ENCODE peak calls at places on chromosomes 4 and X, in four cellular contexts. Q, M, I and G are unnamed samples.
A peak's percentile ranks its signal among the peaks of the same experiment; 100 is the strongest.

GRCh38 chr4:26217961-26218676 is 102.7 kb upstream of the RBPJ start:
- DNase-seq in Q (peak; percentile 51), M (no peak), I (no peak), G (peak; percentile 59)

GRCh38 chr4:52103314-52103713 is 52.2 kb downstream of the SPATA18 start:
- DNase-seq in Q (no peak), M (no peak), I (peak; percentile 40), G (no peak)

GRCh38 chr4:39565925-39566630 is 38.8 kb upstream of the UGDH start:
- DNase-seq in Q (no peak), M (no peak), I (no peak), G (no peak)

GRCh38 chr4:113682730-113683129 is 78.8 kb downstream of the CAMK2D start:
- DNase-seq in Q (no peak), M (no peak), I (no peak), G (no peak)

GRCh38 chr4:122842984-122843531 is 16.4 kb downstream of the FGF2 start:
- DNase-seq in Q (peak; percentile 50), M (no peak), I (no peak), G (no peak)

GRCh38 chr4:173370477-173371291 is at the start of gene SAP30:
- DNase-seq in Q (peak; percentile 99), M (peak; percentile 99), I (peak; percentile 98), G (peak; percentile 99)

GRCh38 chr4:147707892-147708672 is 23.8 kb upstream of the ARHGAP10 start:
- DNase-seq in Q (no peak), M (no peak), I (peak; percentile 58), G (no peak)

GRCh38 chr4:104941661-104942062 is 205.0 kb upstream of the TET2 start:
- DNase-seq in Q (no peak), M (no peak), I (no peak), G (no peak)

GRCh38 chr4:7805533-7806079 is 134.1 kb downstream of the AFAP1 start:
- DNase-seq in Q (peak; percentile 83), M (no peak), I (peak; percentile 63), G (peak; percentile 85)

GRCh38 chr4:89365375-89366170 is 58.0 kb upstream of the GPRIN3 start:
- DNase-seq in Q (no peak), M (no peak), I (no peak), G (no peak)

GRCh38 chr4:40176602-40177001 is 20.2 kb upstream of the RHOH start:
- DNase-seq in Q (no peak), M (no peak), I (no peak), G (no peak)

GRCh38 chr4:148951346-148951745 is 509.1 kb upstream of the NR3C2 start:
- DNase-seq in Q (no peak), M (no peak), I (no peak), G (no peak)

GRCh38 chr4:5470318-5470889 is 238.0 kb downstream of the EVC2 start:
- DNase-seq in Q (no peak), M (no peak), I (no peak), G (no peak)

GRCh38 chr4:74588350-74588749 is 143.4 kb downstream of the AREG start:
- DNase-seq in Q (no peak), M (no peak), I (no peak), G (no peak)

GRCh38 chrX:41384041-41384705 is 50.2 kb downstream of the DDX3X start:
- DNase-seq in Q (peak; percentile 92), M (peak; percentile 59), I (no peak), G (peak; percentile 88)

GRCh38 chr4:123415977-123416376 is 19.4 kb downstream of the SPRY1 start:
- DNase-seq in Q (no peak), M (no peak), I (no peak), G (no peak)

GRCh38 chr4:105963461-105964400 is 68.5 kb downstream of the NPNT start:
- DNase-seq in Q (no peak), M (no peak), I (no peak), G (no peak)

GRCh38 chrX:109920325-109920724 is 82.6 kb upstream of the TMEM164 start:
- DNase-seq in Q (no peak), M (no peak), I (no peak), G (no peak)

GRCh38 chrX:140822861-140823260 is 113.3 kb downstream of the LINC00632 start:
- DNase-seq in Q (no peak), M (no peak), I (no peak), G (no peak)

GRCh38 chr4:10437735-10438134 is 19.5 kb downstream of the ZNF518B start:
- DNase-seq in Q (no peak), M (no peak), I (peak; percentile 52), G (no peak)

GRCh38 chr4:38292529-38292928 is 332.3 kb downstream of the PTTG2 start:
- DNase-seq in Q (no peak), M (no peak), I (no peak), G (no peak)

GRCh38 chrX:71214604-71215334 is 8.3 kb upstream of the GJB1 start:
- DNase-seq in Q (no peak), M (no peak), I (no peak), G (no peak)

GRCh38 chr4:89263265-89263664 is 44.3 kb downstream of the GPRIN3 start:
- DNase-seq in Q (no peak), M (no peak), I (no peak), G (no peak)

GRCh38 chrX:25600776-25601175 is 537.4 kb upstream of the MAGEB18 start:
- DNase-seq in Q (no peak), M (no peak), I (no peak), G (no peak)

GRCh38 chr4:93760284-93760683 is 68.3 kb upstream of the ATOH1 start:
- DNase-seq in Q (no peak), M (no peak), I (no peak), G (no peak)

GRCh38 chr4:16270654-16271328 is 44.5 kb upstream of the TAPT1 start:
- DNase-seq in Q (no peak), M (no peak), I (no peak), G (no peak)

GRCh38 chrX:20143539-20143938 is 1.9 kb upstream of the EIF1AX start:
- DNase-seq in Q (no peak), M (no peak), I (no peak), G (no peak)

GRCh38 chrX:133726211-133726630 is 259.2 kb downstream of the GPC3 start:
- DNase-seq in Q (no peak), M (no peak), I (no peak), G (no peak)

GRCh38 chr4:86223472-86223871 is 136.4 kb downstream of the MAPK10 start:
- DNase-seq in Q (no peak), M (no peak), I (no peak), G (no peak)

GRCh38 chrX:110123331-110123782 is 120.4 kb downstream of the TMEM164 start:
- DNase-seq in Q (no peak), M (no peak), I (no peak), G (no peak)

GRCh38 chrX:30196322-30196721 is 19.0 kb upstream of the MAGEB2 start:
- DNase-seq in Q (no peak), M (no peak), I (peak; percentile 48), G (no peak)

GRCh38 chr4:186134254-186134653 is 29.8 kb downstream of the FAM149A start:
- DNase-seq in Q (no peak), M (no peak), I (no peak), G (no peak)

GRCh38 chrX:68929332-68930150 is 100.7 kb downstream of the EFNB1 start:
- DNase-seq in Q (peak; percentile 60), M (peak; percentile 29), I (no peak), G (no peak)

GRCh38 chrX:67604979-67605703 is 61.3 kb downstream of the AR start:
- DNase-seq in Q (no peak), M (no peak), I (no peak), G (no peak)

GRCh38 chr4:47510506-47511143 is 25.6 kb downstream of the ATP10D start:
- DNase-seq in Q (no peak), M (no peak), I (no peak), G (no peak)

GRCh38 chr4:10587697-10588096 is 96.9 kb downstream of the CLNK start:
- DNase-seq in Q (peak; percentile 49), M (no peak), I (no peak), G (no peak)

GRCh38 chr4:63717384-63717783 is 691.9 kb downstream of the TECRL start:
- DNase-seq in Q (no peak), M (no peak), I (peak; percentile 11), G (no peak)

GRCh38 chrX:106220177-106220576 is 52.1 kb downstream of the PWWP3B start:
- DNase-seq in Q (no peak), M (no peak), I (peak; percentile 5), G (no peak)

GRCh38 chr4:119536572-119537528 is 91.8 kb downstream of the PDE5A start:
- DNase-seq in Q (no peak), M (no peak), I (no peak), G (no peak)

DNA sequence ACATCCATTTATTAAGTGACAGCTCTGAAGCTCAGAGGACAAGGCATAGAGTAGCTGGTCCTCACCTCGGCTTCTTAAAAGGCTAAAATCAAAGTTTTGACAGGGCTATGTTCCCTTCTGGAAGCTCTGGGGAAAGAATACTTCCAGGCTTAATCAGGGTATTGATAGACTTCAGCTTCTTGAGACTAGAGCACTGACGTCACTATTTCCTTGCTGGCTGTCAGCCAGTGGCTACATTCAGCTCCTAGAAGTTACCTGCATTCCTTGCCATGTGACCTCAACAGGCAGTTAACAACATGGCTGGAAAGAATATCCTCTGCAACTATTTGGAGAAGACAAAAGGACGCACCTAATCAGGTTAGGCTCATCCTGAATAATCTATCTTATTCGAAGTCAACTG is 1144.8 kb downstream of the ADGRL3 start:
- DNase-seq in Q (no peak), M (no peak), I (no peak), G (no peak)
- H3K27ac ChIP-seq in Q (no peak overlapping the region), M (no peak overlapping the region), I (no peak overlapping the region), G (no peak overlapping the region)

GRCh38 chrX:1767026-1767425 is 152.2 kb downstream of the ASMT start:
- DNase-seq in Q (no peak), M (no peak), I (no peak), G (no peak)

GRCh38 chrX:1763294-1763693 is 148.4 kb downstream of the ASMT start:
- DNase-seq in Q (no peak), M (no peak), I (no peak), G (no peak)
- H3K27ac ChIP-seq in Q (no peak overlapping the region), M (no peak overlapping the region), I (no peak overlapping the region), G (no peak overlapping the region)

DNA sequence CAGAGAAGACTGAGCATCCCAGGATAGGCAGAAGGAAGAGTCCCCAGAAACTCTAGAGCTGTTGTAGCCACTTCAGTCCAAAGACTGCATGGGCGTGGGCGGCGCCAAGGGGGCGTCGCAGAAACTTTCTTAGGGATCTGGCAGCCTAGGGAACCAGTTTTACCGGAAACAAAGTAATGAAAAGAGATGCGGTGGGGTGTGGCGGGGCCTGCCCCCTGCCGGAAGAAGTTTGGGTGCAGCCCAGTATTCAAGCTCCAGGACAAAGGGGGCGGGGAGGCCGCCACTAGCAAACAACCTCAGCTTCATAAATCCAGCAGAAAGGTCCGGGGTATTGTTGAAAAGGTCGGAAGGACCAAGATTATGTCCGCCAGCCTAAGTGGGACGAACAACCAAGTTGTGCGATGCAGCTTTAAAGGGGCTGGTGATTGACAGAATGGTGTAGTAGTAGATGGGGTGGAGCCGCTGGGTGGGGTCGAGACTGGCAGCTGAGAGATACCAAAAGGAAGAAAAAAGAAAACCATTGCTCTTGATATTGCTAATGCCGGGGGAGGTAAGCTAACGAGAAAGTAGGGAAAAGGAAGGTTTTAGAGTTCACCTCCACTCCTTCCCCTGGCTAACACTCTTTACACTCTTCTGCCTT is 190.5 kb downstream of the RRAGB start:
- DNase-seq in Q (peak; percentile 81), M (peak; percentile 41), I (peak; percentile 63), G (peak; percentile 69)
- H3K27ac ChIP-seq in Q (no peak overlapping the region), M (peak overlapping the region; percentile 79), I (peak overlapping the region; percentile 6), G (peak overlapping the region; percentile 74)

DNA sequence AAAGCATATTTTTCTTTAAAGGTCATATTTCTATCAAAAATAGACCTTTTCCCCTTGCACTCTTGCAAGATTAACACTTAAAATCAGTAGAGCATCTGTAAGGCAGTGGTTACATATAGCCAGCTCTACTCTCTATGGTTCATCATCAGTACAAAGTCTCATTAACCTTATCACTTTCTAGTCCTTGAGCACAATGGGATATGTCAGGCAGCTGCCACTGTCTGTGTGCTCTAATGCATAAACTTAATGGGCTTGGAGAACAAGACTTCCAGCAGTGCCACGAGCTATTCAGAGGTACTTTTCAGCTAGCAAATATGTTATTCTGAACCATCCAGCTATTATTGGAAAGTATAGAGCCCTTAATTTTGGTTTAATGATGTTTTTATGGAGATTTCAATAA is 393.7 kb downstream of the GASK1B start:
- DNase-seq in Q (no peak), M (no peak), I (peak; percentile 66), G (no peak)
- H3K27ac ChIP-seq in Q (no peak overlapping the region), M (no peak overlapping the region), I (no peak overlapping the region), G (no peak overlapping the region)